ENCODE peak calls at places on chromosomes 7 and 10, in nine cellular contexts. Z is CD14-positive monocyte; L is B cell; O is hepatocyte; R is AG04449; Q is astrocyte of the spinal cord; K is choroid plexus epithelial cell; Y is CD4-positive, alpha-beta T cell; P is WTC11. A is an unnamed sample.

GRCh38 chr10:97168645-97169044 is 17.1 kb downstream of the SLIT1 start:
- DNase-seq in O (no peak), Z (no peak), R (no peak), Q (no peak), K (no peak), P (no peak), L (no peak), Y (no peak), A (no peak)

GRCh38 chr10:110724116-110724701 is 80.1 kb downstream of the RBM20 start:
- DNase-seq in Q (no peak), R (no peak), Y (no peak), O (no peak), Z (no peak), P (no peak), L (peak), K (no peak), A (no peak)

GRCh38 chr10:61628199-61628874 is 34.4 kb upstream of the CABCOCO1 start:
- DNase-seq in O (no peak), Z (no peak), L (no peak), K (peak), P (no peak), Y (no peak), Q (peak), R (no peak), A (no peak)

GRCh38 chr10:29794776-29795635 is 160.2 kb upstream of the SVIL start:
- DNase-seq in Z (no peak), Y (no peak), R (no peak), K (peak), L (no peak), P (no peak), O (no peak), Q (peak), A (no peak)

GRCh38 chr10:122911889-122912484 is 1.6 kb downstream of the FAM24A start:
- DNase-seq in Y (peak), O (peak), Z (no peak), K (peak), L (no peak), R (no peak), P (peak), Q (peak), A (peak)

GRCh38 chr10:28788252-28788651 is 110.9 kb downstream of the BAMBI start:
- DNase-seq in O (no peak), P (no peak), L (no peak), K (no peak), R (no peak), Y (no peak), Z (no peak), Q (no peak), A (no peak)

GRCh38 chr7:87427289-87427688 is 48.2 kb downstream of the ABCB4 start:
- DNase-seq in P (no peak), Y (no peak), Q (no peak), K (no peak), Z (no peak), O (no peak), L (no peak), R (no peak), A (no peak)

GRCh38 chr10:122164028-122164601 is 107.0 kb upstream of the BTBD16 start:
- DNase-seq in R (no peak), Y (no peak), P (no peak), Q (peak), L (no peak), O (peak), Z (no peak), K (no peak), A (peak)

GRCh38 chr7:5255832-5256231 is 26.9 kb upstream of the SLC29A4 start:
- DNase-seq in Y (no peak), P (no peak), O (no peak), L (no peak), K (no peak), Z (no peak), Q (no peak), R (no peak), A (no peak)

GRCh38 chr10:75294518-75294865 is 58.7 kb upstream of the COMTD1 start:
- DNase-seq in P (peak), O (no peak), L (no peak), R (no peak), Z (no peak), Q (no peak), K (no peak), Y (no peak), A (no peak)

GRCh38 chr7:157745721-157746709 is 409.2 kb downstream of the DNAJB6 start:
- DNase-seq in O (no peak), L (no peak), Y (no peak), Q (no peak), K (no peak), P (no peak), R (no peak), Z (no peak), A (no peak)

GRCh38 chr10:60759181-60759580 is 19.1 kb upstream of the CDK1 start:
- DNase-seq in Y (no peak), O (no peak), P (peak), L (no peak), Z (no peak), R (no peak), Q (no peak), K (no peak), A (no peak)

GRCh38 chr7:137169282-137169698 is 174.2 kb downstream of the PTN start:
- DNase-seq in Z (no peak), L (no peak), P (peak), O (peak), R (peak), Q (peak), Y (no peak), K (peak), A (peak)

GRCh38 chr10:94061026-94061425 is 67.3 kb downstream of the PLCE1 start:
- DNase-seq in Q (no peak), K (no peak), Z (no peak), L (no peak), O (no peak), P (no peak), Y (no peak), R (no peak), A (no peak)

GRCh38 chr7:150620617-150621371 is 11.4 kb downstream of the GIMAP6 start:
- DNase-seq in Q (no peak), R (no peak), P (no peak), K (no peak), Y (no peak), Z (no peak), O (no peak), L (no peak), A (no peak)

GRCh38 chr7:46881507-46882127 is 700.3 kb downstream of the TNS3 start:
- DNase-seq in Y (no peak), Z (no peak), L (no peak), P (no peak), R (no peak), Q (no peak), K (peak), O (no peak), A (no peak)

GRCh38 chr7:47340490-47340889 is 241.4 kb downstream of the TNS3 start:
- DNase-seq in P (no peak), L (no peak), R (no peak), O (no peak), K (no peak), Y (no peak), Q (no peak), Z (no peak), A (no peak)

GRCh38 chr7:144048648-144049047 is at the start of gene OR2A5:
- DNase-seq in R (no peak), P (no peak), Q (no peak), O (peak), L (no peak), Z (no peak), K (no peak), Y (no peak), A (no peak)

GRCh38 chr7:129465080-129465479 is 30.8 kb downstream of the STRIP2 start:
- DNase-seq in R (no peak), O (no peak), Y (no peak), L (no peak), Q (no peak), P (no peak), K (no peak), Z (no peak), A (no peak)

GRCh38 chr10:94006591-94007550 is 13.1 kb downstream of the PLCE1 start:
- DNase-seq in Y (no peak), K (peak), Z (no peak), P (no peak), L (no peak), R (no peak), Q (peak), O (peak), A (no peak)

GRCh38 chr7:1241510-1242128 is 8.9 kb downstream of the UNCX start:
- DNase-seq in Z (no peak), Q (no peak), L (no peak), Y (no peak), O (no peak), P (no peak), R (no peak), K (no peak), A (peak)

GRCh38 chr7:149701495-149702240 is 71.7 kb downstream of the ZNF467 start:
- DNase-seq in Y (no peak), P (no peak), Q (no peak), O (no peak), L (no peak), Z (no peak), R (no peak), K (no peak), A (no peak)

GRCh38 chr7:150381785-150382122 is 2.6 kb downstream of the ZNF775 start:
- DNase-seq in K (no peak), O (no peak), L (peak), P (peak), R (no peak), Y (no peak), Q (no peak), Z (peak), A (no peak)

GRCh38 chr10:86945361-86946214 is 11.8 kb downstream of the MMRN2 start:
- DNase-seq in R (no peak), P (peak), O (peak), Z (no peak), K (no peak), Q (peak), Y (no peak), L (no peak), A (peak)

GRCh38 chr7:47470567-47471357 is 111.1 kb downstream of the TNS3 start:
- DNase-seq in Z (no peak), R (no peak), O (peak), Y (no peak), K (no peak), L (no peak), P (peak), Q (no peak), A (no peak)

GRCh38 chr7:6613706-6614105 is 1.7 kb upstream of the ZNF853 start:
- DNase-seq in Q (no peak), P (no peak), R (no peak), Y (no peak), L (peak), O (no peak), Z (no peak), K (no peak), A (no peak)
- TF ChIP-seq CTCF in Q (no peak), P (no peak), R (no peak), Y (no peak), L (no peak), O (no peak), Z (no peak), K (no peak), A (no peak)

DNA sequence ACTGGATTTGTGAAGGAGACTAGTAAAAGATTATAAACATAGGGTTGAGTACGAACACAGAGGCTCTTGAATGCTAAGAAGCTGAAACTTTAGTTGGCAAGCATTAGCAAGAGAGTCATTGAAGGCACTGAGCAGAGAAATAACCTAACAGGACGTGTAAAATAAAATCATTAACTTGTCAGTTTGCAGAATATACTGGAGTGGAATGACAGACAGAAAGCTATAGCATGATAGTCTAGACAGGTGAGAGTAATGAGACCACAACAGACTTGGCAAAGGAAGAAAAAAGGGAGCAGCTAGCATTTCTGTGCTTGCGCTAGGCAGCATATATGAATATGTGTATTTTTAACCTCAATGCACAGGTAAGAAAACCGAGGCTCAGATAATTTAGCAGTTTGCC is 30.8 kb downstream of the MINDY3 start:
- DNase-seq in O (no peak), Z (no peak), K (no peak), Y (no peak), P (no peak), L (no peak), R (no peak), Q (no peak), A (no peak)
- TF ChIP-seq CTCF in O (no peak), Z (no peak), K (no peak), Y (no peak), P (no peak), L (no peak), R (no peak), Q (no peak), A (no peak)

GRCh38 chr10:90862908-90863514 is 5.2 kb upstream of the HTR7 start:
- DNase-seq in Y (no peak), P (no peak), O (peak), L (no peak), Q (peak), Z (no peak), K (peak), R (no peak), A (no peak)
- TF ChIP-seq CTCF in Y (peak), P (no peak), O (peak), L (peak), Q (peak), Z (peak), K (peak), R (peak), A (peak)

GRCh38 chr10:127813290-127813689 is 76.3 kb downstream of the FOXI2 start:
- DNase-seq in O (no peak), Y (no peak), Q (no peak), K (peak), R (no peak), L (no peak), Z (no peak), P (no peak), A (no peak)

GRCh38 chr10:127815147-127815546 is 77.6 kb downstream of the CLRN3 start:
- DNase-seq in L (no peak), O (no peak), P (no peak), Y (no peak), K (peak), Q (no peak), R (no peak), Z (no peak), A (no peak)
- TF ChIP-seq CTCF in L (no peak), O (peak), P (no peak), Y (no peak), K (peak), Q (no peak), R (no peak), Z (no peak), A (peak)

GRCh38 chr10:78398385-78398784 is 364.7 kb downstream of the RPS24 start:
- DNase-seq in L (no peak), Q (no peak), O (no peak), Z (no peak), R (no peak), K (no peak), P (no peak), Y (no peak), A (no peak)
- TF ChIP-seq CTCF in L (no peak), Q (no peak), O (peak), Z (no peak), R (no peak), K (no peak), P (no peak), Y (no peak), A (no peak)

GRCh38 chr7:71871446-71871845 is 540.7 kb downstream of the CALN1 start:
- DNase-seq in Z (no peak), Y (no peak), O (no peak), P (no peak), R (no peak), K (no peak), L (no peak), Q (no peak), A (no peak)
- TF ChIP-seq CTCF in Z (peak), Y (no peak), O (peak), P (peak), R (no peak), K (no peak), L (no peak), Q (peak), A (no peak)

GRCh38 chr7:128350708-128351295 is 7.1 kb upstream of the RBM28 start:
- DNase-seq in Q (no peak), P (peak), R (no peak), K (no peak), Y (no peak), Z (no peak), L (no peak), O (no peak), A (no peak)
- TF ChIP-seq CTCF in Q (no peak), P (no peak), R (no peak), K (no peak), Y (no peak), Z (no peak), L (no peak), O (no peak), A (no peak)

DNA sequence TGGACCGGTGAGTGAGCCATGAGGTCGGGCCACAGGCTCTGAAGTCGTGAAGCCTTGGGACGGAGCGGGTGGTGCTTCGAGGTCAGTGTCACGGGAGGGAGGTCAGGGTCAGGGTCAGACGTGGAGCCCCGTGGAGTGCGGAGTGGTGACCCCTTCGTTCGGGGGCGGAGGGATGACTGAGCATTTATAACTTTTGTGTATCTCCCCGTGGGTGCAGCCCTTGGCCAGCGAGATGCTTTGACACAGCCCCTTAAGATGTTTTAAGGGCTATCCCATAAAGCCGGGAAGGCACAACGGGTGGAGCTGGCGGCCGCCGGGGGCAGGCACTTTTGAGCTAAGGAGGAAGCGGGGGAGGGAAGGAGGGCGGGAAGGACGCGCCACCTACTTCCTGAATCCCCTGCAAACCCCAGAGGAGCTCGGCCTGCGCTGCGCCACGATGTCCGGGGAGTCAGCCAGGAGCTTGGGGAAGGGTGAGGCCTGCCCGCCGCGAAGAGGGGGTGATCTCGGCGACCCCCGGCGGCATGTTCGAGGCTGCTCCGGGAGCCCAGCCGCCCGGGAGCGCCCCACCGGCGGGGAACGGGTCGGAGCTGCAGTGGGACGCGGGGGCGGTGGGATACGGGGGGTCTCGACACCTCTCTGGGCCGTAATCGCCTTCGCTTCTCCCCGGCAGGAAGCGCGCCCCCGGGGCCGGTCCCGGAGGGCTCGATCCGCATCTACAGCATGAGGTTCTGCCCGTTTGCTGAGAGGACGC is at the start of gene GSTO1:
- DNase-seq in K (peak), R (no peak), O (peak), P (peak), Z (peak), Y (peak), Q (peak), L (peak), A (peak)
- TF ChIP-seq CTCF in K (no peak), R (peak), O (no peak), P (no peak), Z (no peak), Y (no peak), Q (no peak), L (no peak), A (no peak)

DNA sequence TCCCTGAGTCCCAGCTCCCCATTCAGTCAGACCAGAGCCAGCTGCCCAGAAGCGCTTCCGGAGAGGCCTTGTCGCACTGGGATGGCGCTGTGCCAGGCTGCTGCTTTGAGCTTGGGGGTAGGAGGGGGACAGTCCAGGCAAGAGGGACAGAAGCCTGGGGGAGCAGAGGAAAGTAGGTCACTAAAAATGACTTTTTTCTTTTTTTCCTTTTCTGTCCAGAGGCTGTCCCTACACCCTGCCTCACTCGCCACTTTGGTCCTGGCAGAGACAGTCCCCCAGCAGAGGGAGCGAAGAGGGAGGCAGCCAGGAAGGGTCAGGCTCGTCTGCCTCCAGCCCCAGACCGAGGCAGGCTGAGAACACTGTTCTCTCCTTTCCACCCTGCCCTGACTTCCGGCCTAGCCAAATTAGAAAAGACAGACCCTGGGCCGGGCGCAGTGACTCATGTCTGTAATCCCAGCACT is 15.8 kb upstream of the TRIM8 start:
- DNase-seq in K (no peak), Q (no peak), R (no peak), P (no peak), Z (no peak), O (peak), L (no peak), Y (no peak), A (no peak)
- TF ChIP-seq CTCF in K (peak), Q (peak), R (peak), P (no peak), Z (no peak), O (no peak), L (no peak), Y (no peak), A (no peak)

A was measured in nephron progenitor cell.